ENCODE peak calls at places on chromosome 13, in six cellular contexts. One of them, this sample, is unnamed.
A peak's percentile ranks its signal among the peaks of the same experiment; 100 is the strongest.

GRCh38 chr13:19961924-19962323 is 3.4 kb downstream of the ZMYM2 start:
- DNase-seq in HFFc6: no peak
- DNase-seq in breast epithelium: no peak
- DNase-seq in NCI-H146: no peak
- DNase-seq in activated CD4-positive, alpha-beta T cell treated with anti-CD3 and anti-CD28 coated beads, Interleukin-2, amount 50 U/mL, for 1 hour: no peak
- DNase-seq in dermis blood vessel endothelial cell: no peak
- DNase-seq in this sample: no peak

GRCh38 chr13:39777527-39778061 is 122.1 kb downstream of the COG6 start:
- DNase-seq in HFFc6: peak; percentile 97
- DNase-seq in breast epithelium: no peak
- DNase-seq in NCI-H146: no peak
- DNase-seq in activated CD4-positive, alpha-beta T cell treated with anti-CD3 and anti-CD28 coated beads, Interleukin-2, amount 50 U/mL, for 1 hour: no peak
- DNase-seq in dermis blood vessel endothelial cell: peak; percentile 93
- DNase-seq in this sample: peak; percentile 58

GRCh38 chr13:23570099-23570926 is at the start of gene TNFRSF19:
- DNase-seq in HFFc6: peak; percentile 84
- DNase-seq in breast epithelium: no peak
- DNase-seq in NCI-H146: peak; percentile 28
- DNase-seq in activated CD4-positive, alpha-beta T cell treated with anti-CD3 and anti-CD28 coated beads, Interleukin-2, amount 50 U/mL, for 1 hour: no peak
- DNase-seq in dermis blood vessel endothelial cell: no peak
- DNase-seq in this sample: peak; percentile 42

GRCh38 chr13:100100115-100100879 is 11.4 kb downstream of the PCCA start:
- DNase-seq in HFFc6: peak; percentile 45
- DNase-seq in breast epithelium: peak; percentile 48
- DNase-seq in NCI-H146: no peak
- DNase-seq in activated CD4-positive, alpha-beta T cell treated with anti-CD3 and anti-CD28 coated beads, Interleukin-2, amount 50 U/mL, for 1 hour: no peak
- DNase-seq in dermis blood vessel endothelial cell: peak; percentile 96
- DNase-seq in this sample: peak; percentile 98

GRCh38 chr13:26721251-26721939 is 39.2 kb downstream of the GPR12 start:
- DNase-seq in HFFc6: no peak
- DNase-seq in breast epithelium: no peak
- DNase-seq in NCI-H146: peak; percentile 91
- DNase-seq in activated CD4-positive, alpha-beta T cell treated with anti-CD3 and anti-CD28 coated beads, Interleukin-2, amount 50 U/mL, for 1 hour: peak; percentile 13
- DNase-seq in dermis blood vessel endothelial cell: no peak
- DNase-seq in this sample: no peak

GRCh38 chr13:23752111-23753001 is 136.8 kb downstream of the MIPEP start:
- DNase-seq in HFFc6: no peak
- DNase-seq in breast epithelium: no peak
- DNase-seq in NCI-H146: no peak
- DNase-seq in activated CD4-positive, alpha-beta T cell treated with anti-CD3 and anti-CD28 coated beads, Interleukin-2, amount 50 U/mL, for 1 hour: no peak
- DNase-seq in dermis blood vessel endothelial cell: no peak
- DNase-seq in this sample: no peak

GRCh38 chr13:37495046-37495445 is 103.5 kb downstream of the POSTN start:
- DNase-seq in HFFc6: peak; percentile 69
- DNase-seq in breast epithelium: peak; percentile 53
- DNase-seq in NCI-H146: no peak
- DNase-seq in activated CD4-positive, alpha-beta T cell treated with anti-CD3 and anti-CD28 coated beads, Interleukin-2, amount 50 U/mL, for 1 hour: no peak
- DNase-seq in dermis blood vessel endothelial cell: no peak
- DNase-seq in this sample: peak; percentile 26

GRCh38 chr13:39244561-39245230 is 206.4 kb downstream of the NHLRC3 start:
- DNase-seq in HFFc6: no peak
- DNase-seq in breast epithelium: no peak
- DNase-seq in NCI-H146: peak; percentile 92
- DNase-seq in activated CD4-positive, alpha-beta T cell treated with anti-CD3 and anti-CD28 coated beads, Interleukin-2, amount 50 U/mL, for 1 hour: no peak
- DNase-seq in dermis blood vessel endothelial cell: no peak
- DNase-seq in this sample: no peak

GRCh38 chr13:44930907-44931676 is 58.2 kb downstream of the NUFIP1 start:
- DNase-seq in HFFc6: peak; percentile 49
- DNase-seq in breast epithelium: no peak
- DNase-seq in NCI-H146: peak; percentile 76
- DNase-seq in activated CD4-positive, alpha-beta T cell treated with anti-CD3 and anti-CD28 coated beads, Interleukin-2, amount 50 U/mL, for 1 hour: no peak
- DNase-seq in dermis blood vessel endothelial cell: peak; percentile 21
- DNase-seq in this sample: no peak